ENCODE peak calls at places on chromosomes 1 and 21, in nine cellular contexts. W, D, O, Y, T, Q, C, U and I are unnamed samples. For H3K9me3, the result is how much of the 10 kb centered on the place peaks cover.

GRCh38 chr1:119285482-119285881 is 83.1 kb upstream of the HAO2 start:
- DNase-seq in U (peak), D (no peak), W (peak), T (no peak), O (peak), Q (no peak), Y (no peak), C (no peak), I (no peak)

GRCh38 chr1:160993544-160993943 is 27.4 kb downstream of the F11R start:
- DNase-seq in C (no peak), O (no peak), U (peak), W (peak), T (no peak), Y (no peak), D (no peak), Q (no peak), I (no peak)

GRCh38 chr21:19123053-19123452 is 719.5 kb upstream of the TMPRSS15 start:
- DNase-seq in D (no peak), Q (no peak), T (no peak), O (no peak), U (no peak), W (no peak), C (no peak), Y (no peak), I (no peak)

GRCh38 chr1:225694151-225694603 is 41.3 kb upstream of the ENAH start:
- DNase-seq in U (peak), T (no peak), Q (no peak), Y (peak), D (no peak), C (no peak), O (peak), W (peak), I (peak)

GRCh38 chr1:197683895-197684553 is 91.3 kb downstream of the DENND1B start:
- DNase-seq in T (no peak), O (no peak), Y (no peak), W (no peak), C (no peak), U (no peak), Q (no peak), D (no peak), I (no peak)

GRCh38 chr1:16394977-16395376 is 27.9 kb downstream of the SZRD1 start:
- DNase-seq in T (no peak), O (no peak), Q (no peak), Y (no peak), D (no peak), C (no peak), W (no peak), U (no peak), I (no peak)

GRCh38 chr1:230366504-230366915 is 59.6 kb downstream of the PGBD5 start:
- DNase-seq in Q (no peak), C (no peak), Y (no peak), O (no peak), W (no peak), D (no peak), U (no peak), T (no peak), I (no peak)

GRCh38 chr1:234212764-234213406 is 160.4 kb upstream of the COA6 start:
- DNase-seq in Q (no peak), D (no peak), Y (peak), O (no peak), C (peak), T (no peak), W (peak), U (peak), I (peak)

GRCh38 chr21:24941316-24942185 is 665.7 kb downstream of the MRPL39 start:
- DNase-seq in T (no peak), Y (no peak), D (no peak), Q (no peak), C (no peak), U (no peak), W (no peak), O (no peak), I (no peak)

GRCh38 chr1:8362701-8363101 is 44.8 kb downstream of the SLC45A1 start:
- DNase-seq in O (no peak), C (no peak), Y (no peak), Q (no peak), W (no peak), T (no peak), D (no peak), U (no peak), I (no peak)

GRCh38 chr1:76625887-76626286 is 241.4 kb upstream of the ST6GALNAC5 start:
- DNase-seq in T (no peak), W (no peak), U (no peak), Q (no peak), Y (no peak), C (no peak), O (no peak), D (no peak), I (no peak)

GRCh38 chr1:225825606-225826005 is 15.7 kb downstream of the EPHX1 start:
- DNase-seq in T (no peak), W (no peak), C (no peak), U (peak), Y (no peak), Q (no peak), D (no peak), O (no peak), I (no peak)

GRCh38 chr1:33394716-33395115 is 36.2 kb downstream of the PHC2 start:
- DNase-seq in U (no peak), T (no peak), C (no peak), Y (no peak), W (no peak), O (no peak), Q (no peak), D (no peak), I (no peak)

GRCh38 chr1:233097546-233098254 is 147.3 kb downstream of the NTPCR start:
- DNase-seq in T (no peak), D (no peak), Q (no peak), W (peak), U (no peak), C (no peak), Y (no peak), O (no peak), I (no peak)

GRCh38 chr1:67401443-67401842 is 28.8 kb downstream of the SERBP1 start:
- DNase-seq in W (no peak), O (no peak), D (no peak), C (no peak), Y (no peak), T (no peak), Q (no peak), U (no peak), I (no peak)

GRCh38 chr1:156509424-156510035 is 9.0 kb upstream of the MEF2D start:
- DNase-seq in T (no peak), C (no peak), W (no peak), D (no peak), U (no peak), Q (peak), O (no peak), Y (no peak), I (no peak)

GRCh38 chr1:150877220-150877516 is 769 bp upstream of the ARNT start:
- DNase-seq in Q (no peak), T (no peak), O (no peak), U (peak), D (no peak), W (peak), C (no peak), Y (no peak), I (no peak)

GRCh38 chr1:16286122-16286521 is 49.1 kb upstream of the CPLANE2 start:
- DNase-seq in Q (no peak), Y (no peak), W (peak), O (no peak), C (no peak), D (no peak), T (no peak), U (no peak), I (no peak)

GRCh38 chr1:152398812-152399698 is 15.0 kb downstream of the CRNN start:
- DNase-seq in O (no peak), Y (peak), T (peak), Q (no peak), C (peak), W (peak), U (peak), D (no peak), I (peak)

GRCh38 chr1:48851638-48852037 is 74.9 kb upstream of the BEND5 start:
- DNase-seq in U (peak), D (no peak), C (no peak), Q (no peak), W (peak), T (no peak), O (no peak), Y (no peak), I (no peak)

GRCh38 chr1:221620437-221621384 is 121.2 kb downstream of the DUSP10 start:
- DNase-seq in O (no peak), U (peak), Y (no peak), C (no peak), T (no peak), Q (no peak), D (no peak), W (peak), I (no peak)

GRCh38 chr1:48767957-48768510 is 8.7 kb downstream of the BEND5 start:
- DNase-seq in Q (no peak), Y (no peak), U (no peak), O (no peak), W (no peak), T (no peak), D (no peak), C (no peak), I (no peak)

GRCh38 chr21:34956416-34957316 is 92.4 kb downstream of the RUNX1 start:
- DNase-seq in Y (no peak), O (no peak), T (no peak), Q (no peak), D (no peak), W (no peak), U (no peak), C (no peak), I (no peak)

GRCh38 chr1:27566462-27567182 is 37.3 kb downstream of the AHDC1 start:
- DNase-seq in Q (no peak), Y (no peak), U (no peak), T (no peak), D (no peak), C (no peak), W (no peak), O (no peak), I (no peak)

GRCh38 chr1:220791959-220792358 is 5.2 kb downstream of the MTARC1 start:
- DNase-seq in U (peak), O (no peak), Q (no peak), C (no peak), Y (no peak), T (no peak), W (no peak), D (no peak), I (no peak)

GRCh38 chr1:184112176-184112948 is 60.8 kb downstream of the TSEN15 start:
- DNase-seq in Y (no peak), U (no peak), Q (no peak), O (no peak), D (no peak), C (no peak), W (no peak), T (no peak), I (no peak)

GRCh38 chr1:19815801-19816736 is 986 bp upstream of the RNF186 start:
- DNase-seq in C (no peak), U (no peak), D (peak), O (peak), W (no peak), Y (peak), Q (peak), T (no peak), I (no peak)

GRCh38 chr21:46322351-46323226 is 1.1 kb downstream of the C21orf58 start:
- DNase-seq in W (peak), C (no peak), O (peak), Q (no peak), Y (peak), U (peak), T (no peak), D (peak), I (no peak)

GRCh38 chr1:1358433-1359201 is at the start of gene MXRA8:
- DNase-seq in Y (no peak), T (no peak), O (peak), W (peak), D (peak), Q (peak), C (no peak), U (peak), I (no peak)

DNA sequence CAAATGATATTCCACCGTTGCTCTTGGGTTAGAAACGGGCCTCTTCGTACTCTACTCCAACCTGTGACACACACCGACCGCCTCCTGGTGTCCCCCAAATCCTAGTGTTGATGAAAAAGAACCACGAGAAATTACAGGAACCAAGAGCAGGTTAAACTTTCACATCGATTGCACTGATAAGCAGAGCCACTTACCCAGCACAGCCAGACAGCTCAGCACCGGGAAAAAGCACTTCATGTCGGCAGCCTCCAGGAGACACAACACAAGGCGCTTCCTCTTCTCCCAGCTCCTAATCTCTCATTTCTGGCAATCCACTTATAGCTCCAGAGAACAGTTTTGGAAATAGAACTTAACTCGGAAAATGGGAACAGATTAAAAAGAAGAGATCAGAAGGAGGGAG is 1.4 kb downstream of the IGSF3 start:
- DNase-seq in C (no peak), U (no peak), D (peak), Y (no peak), T (no peak), W (peak), O (peak), Q (no peak), I (no peak)
- H3K4me3 ChIP-seq in C (no peak), U (peak), D (no peak), Y (no peak), T (no peak), W (no peak), O (peak), Q (peak), I (peak)

GRCh38 chr1:143652744-143653143 is 319.0 kb downstream of the FAM72C start:
- DNase-seq in D (no peak), Y (no peak), C (no peak), W (no peak), O (no peak), Q (no peak), T (no peak), U (no peak), I (no peak)
- H3K9me3 ChIP-seq in D (under half), Y (under half), C (under half), W (under half), O (under half), Q (under half), T (under half), U (under half), I (under half)

DNA sequence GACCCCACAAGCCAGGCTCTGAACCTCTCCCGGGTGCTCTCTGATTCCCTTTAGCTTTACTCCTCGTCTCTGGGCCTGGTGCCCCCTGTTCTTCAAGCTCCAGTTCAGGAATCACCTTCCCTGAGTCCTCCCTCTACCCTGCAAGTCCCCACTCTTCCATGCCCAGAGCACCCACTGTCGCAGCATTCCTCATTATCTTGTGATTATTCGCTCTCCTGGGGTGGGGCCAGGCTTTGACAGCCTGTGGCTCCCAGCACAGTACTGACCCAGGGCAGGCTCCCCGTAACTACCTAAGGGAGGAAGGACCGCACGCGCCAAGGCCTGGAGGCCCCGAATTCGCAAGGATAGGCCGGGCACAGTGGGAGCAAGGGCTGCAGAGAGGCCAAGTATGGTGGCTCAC is 734 bp upstream of the C1orf210 start:
- DNase-seq in W (no peak), Q (peak), O (peak), D (peak), U (no peak), Y (no peak), T (no peak), C (no peak), I (no peak)
- H3K4me3 ChIP-seq in W (no peak), Q (peak), O (peak), D (no peak), U (no peak), Y (no peak), T (peak), C (no peak), I (no peak)

GRCh38 chr21:9758888-9759287 is 762.5 kb upstream of the TPTE start:
- DNase-seq in T (no peak), C (no peak), Q (no peak), O (no peak), Y (no peak), U (no peak), W (no peak), D (no peak), I (no peak)
- H3K9me3 ChIP-seq in T (half or more), C (under half), Q (under half), O (under half), Y (under half), U (under half), W (under half), D (half or more), I (under half)

GRCh38 chr1:108747898-108748297 is 1.4 kb downstream of the STXBP3 start:
- DNase-seq in D (no peak), Y (no peak), O (no peak), C (no peak), T (no peak), Q (no peak), U (no peak), W (peak), I (no peak)
- H3K4me3 ChIP-seq in D (no peak), Y (no peak), O (no peak), C (no peak), T (peak), Q (peak), U (no peak), W (peak), I (no peak)

GRCh38 chr1:143651350-143651992 is 320.3 kb downstream of the FAM72C start:
- DNase-seq in D (no peak), C (no peak), Y (no peak), O (no peak), U (no peak), T (no peak), Q (no peak), W (no peak), I (no peak)

GRCh38 chr1:143653403-143653802 is 318.4 kb downstream of the FAM72C start:
- DNase-seq in C (no peak), Y (no peak), O (no peak), T (no peak), Q (no peak), D (no peak), W (no peak), U (no peak), I (no peak)

DNA sequence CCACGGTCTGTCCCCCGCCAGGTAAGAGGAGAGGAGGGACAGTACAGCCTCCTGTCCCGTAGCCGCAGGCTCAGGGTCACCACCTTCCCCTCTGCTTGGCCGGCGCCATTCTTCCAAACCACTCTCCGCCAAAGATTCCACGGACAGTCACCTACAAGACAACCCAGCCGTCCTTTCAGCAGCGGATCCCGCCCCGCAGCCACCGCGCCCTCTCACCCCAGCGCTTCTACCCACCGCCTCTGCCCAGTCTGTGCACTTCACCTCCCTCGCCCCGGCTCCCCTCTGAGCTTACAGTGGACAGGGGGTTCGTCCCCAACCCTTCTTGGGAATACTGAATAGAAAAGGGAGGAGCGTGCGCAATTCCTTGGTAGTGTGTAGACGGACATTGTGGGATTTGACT is 319.6 kb downstream of the FAM72C start:
- DNase-seq in W (no peak), Q (no peak), C (no peak), O (no peak), U (no peak), D (no peak), Y (no peak), T (no peak), I (no peak)
- H3K9me3 ChIP-seq in W (under half), Q (under half), C (under half), O (under half), U (under half), D (under half), Y (under half), T (under half), I (under half)

DNA sequence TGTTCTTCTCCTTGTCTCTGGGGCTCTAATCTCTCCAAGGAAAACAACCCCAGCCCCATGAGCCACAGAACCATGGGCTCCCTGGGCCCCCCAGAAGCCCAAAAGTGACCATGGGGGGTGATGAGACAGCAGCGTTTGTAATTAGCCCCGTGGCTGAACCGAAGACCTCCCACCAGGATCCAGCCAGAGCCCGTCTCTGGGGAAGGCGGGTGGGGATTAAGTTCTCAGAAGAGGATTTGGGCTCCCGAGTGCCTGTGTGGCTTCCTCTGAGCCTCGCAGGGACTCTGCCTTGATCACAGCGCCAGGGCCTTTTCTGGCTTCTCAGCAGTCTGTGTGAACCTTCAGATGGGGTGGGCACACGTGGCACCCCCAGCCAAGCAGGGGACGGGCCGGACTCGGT is 77.0 kb downstream of the ALPL start:
- DNase-seq in U (no peak), D (no peak), T (no peak), C (no peak), Q (no peak), Y (no peak), O (no peak), W (no peak), I (no peak)
- H3K4me3 ChIP-seq in U (no peak), D (no peak), T (no peak), C (no peak), Q (no peak), Y (no peak), O (no peak), W (no peak), I (no peak)